ENCODE peak calls at places on chromosomes 7 and 10, in nine cellular contexts. One of them, this sample, is unnamed.

GRCh38 chr10:62919776-62920175 is 103.6 kb upstream of the EGR2 start:
- DNase-seq in Caco-2: no peak
- DNase-seq in GM23248: peak; percentile 67
- DNase-seq in A549: no peak
- DNase-seq in hepatocyte: no peak
- DNase-seq in thoracic aorta: no peak
- DNase-seq in stomach: no peak
- DNase-seq in astrocyte: no peak
- DNase-seq in iPS DF 6.9: no peak
- DNase-seq in this sample: no peak

GRCh38 chr7:66206116-66206908 is 1.2 kb downstream of the TPST1 start:
- DNase-seq in Caco-2: no peak
- DNase-seq in GM23248: peak; percentile 57
- DNase-seq in A549: no peak
- DNase-seq in hepatocyte: no peak
- DNase-seq in thoracic aorta: no peak
- DNase-seq in stomach: no peak
- DNase-seq in astrocyte: peak; percentile 18
- DNase-seq in iPS DF 6.9: no peak
- DNase-seq in this sample: no peak

GRCh38 chr10:124691448-124692435 is 52.4 kb downstream of the FAM53B start:
- DNase-seq in Caco-2: no peak
- DNase-seq in GM23248: no peak
- DNase-seq in A549: no peak
- DNase-seq in hepatocyte: no peak
- DNase-seq in thoracic aorta: no peak
- DNase-seq in stomach: no peak
- DNase-seq in astrocyte: no peak
- DNase-seq in iPS DF 6.9: no peak
- DNase-seq in this sample: no peak

GRCh38 chr10:119388849-119389345 is 153.6 kb downstream of the RGS10 start:
- DNase-seq in Caco-2: no peak
- DNase-seq in GM23248: no peak
- DNase-seq in A549: no peak
- DNase-seq in hepatocyte: no peak
- DNase-seq in thoracic aorta: no peak
- DNase-seq in stomach: no peak
- DNase-seq in astrocyte: no peak
- DNase-seq in iPS DF 6.9: no peak
- DNase-seq in this sample: no peak

GRCh38 chr7:99369767-99370353 is 4.7 kb upstream of the ARPC1B start:
- DNase-seq in Caco-2: no peak
- DNase-seq in GM23248: peak; percentile 44
- DNase-seq in A549: no peak
- DNase-seq in hepatocyte: no peak
- DNase-seq in thoracic aorta: no peak
- DNase-seq in stomach: no peak
- DNase-seq in astrocyte: peak; percentile 42
- DNase-seq in iPS DF 6.9: no peak
- DNase-seq in this sample: no peak

GRCh38 chr10:70363292-70363691 is 19.1 kb downstream of the LRRC20 start:
- DNase-seq in Caco-2: no peak
- DNase-seq in GM23248: no peak
- DNase-seq in A549: no peak
- DNase-seq in hepatocyte: no peak
- DNase-seq in thoracic aorta: no peak
- DNase-seq in stomach: no peak
- DNase-seq in astrocyte: no peak
- DNase-seq in iPS DF 6.9: no peak
- DNase-seq in this sample: no peak

GRCh38 chr10:99457808-99458207 is 27.4 kb upstream of the GOT1 start:
- DNase-seq in Caco-2: no peak
- DNase-seq in GM23248: peak; percentile 24
- DNase-seq in A549: no peak
- DNase-seq in hepatocyte: no peak
- DNase-seq in thoracic aorta: no peak
- DNase-seq in stomach: no peak
- DNase-seq in astrocyte: peak; percentile 34
- DNase-seq in iPS DF 6.9: no peak
- DNase-seq in this sample: no peak

GRCh38 chr7:43584200-43584586 is 1.3 kb downstream of the STK17A start:
- DNase-seq in Caco-2: no peak
- DNase-seq in GM23248: peak; percentile 88
- DNase-seq in A549: peak; percentile 58
- DNase-seq in hepatocyte: peak; percentile 38
- DNase-seq in thoracic aorta: no peak
- DNase-seq in stomach: no peak
- DNase-seq in astrocyte: peak; percentile 71
- DNase-seq in iPS DF 6.9: no peak
- DNase-seq in this sample: no peak

GRCh38 chr10:97195654-97196212 is 10.0 kb upstream of the SLIT1 start:
- DNase-seq in Caco-2: no peak
- DNase-seq in GM23248: no peak
- DNase-seq in A549: no peak
- DNase-seq in hepatocyte: no peak
- DNase-seq in thoracic aorta: no peak
- DNase-seq in stomach: no peak
- DNase-seq in astrocyte: no peak
- DNase-seq in iPS DF 6.9: no peak
- DNase-seq in this sample: no peak

GRCh38 chr10:133257489-133258065 is 19.1 kb downstream of the ADAM8 start:
- DNase-seq in Caco-2: peak; percentile 75
- DNase-seq in GM23248: peak; percentile 29
- DNase-seq in A549: peak; percentile 78
- DNase-seq in hepatocyte: peak; percentile 78
- DNase-seq in thoracic aorta: no peak
- DNase-seq in stomach: peak; percentile 86
- DNase-seq in astrocyte: peak; percentile 18
- DNase-seq in iPS DF 6.9: no peak
- DNase-seq in this sample: peak; percentile 83

GRCh38 chr7:105269397-105269796 is 119.3 kb downstream of the SRPK2 start:
- DNase-seq in Caco-2: no peak
- DNase-seq in GM23248: no peak
- DNase-seq in A549: no peak
- DNase-seq in hepatocyte: no peak
- DNase-seq in thoracic aorta: no peak
- DNase-seq in stomach: no peak
- DNase-seq in astrocyte: no peak
- DNase-seq in iPS DF 6.9: no peak
- DNase-seq in this sample: no peak

GRCh38 chr7:136086712-136087111 is 109.6 kb upstream of the MTPN start:
- DNase-seq in Caco-2: peak; percentile 81
- DNase-seq in GM23248: peak; percentile 87
- DNase-seq in A549: peak; percentile 76
- DNase-seq in hepatocyte: peak; percentile 72
- DNase-seq in thoracic aorta: peak; percentile 8
- DNase-seq in stomach: peak; percentile 44
- DNase-seq in astrocyte: peak; percentile 91
- DNase-seq in iPS DF 6.9: peak; percentile 48
- DNase-seq in this sample: peak; percentile 54

GRCh38 chr10:67520924-67521520 is 175.0 kb downstream of the CTNNA3 start:
- DNase-seq in Caco-2: peak; percentile 56
- DNase-seq in GM23248: peak; percentile 70
- DNase-seq in A549: peak; percentile 65
- DNase-seq in hepatocyte: peak; percentile 76
- DNase-seq in thoracic aorta: no peak
- DNase-seq in stomach: no peak
- DNase-seq in astrocyte: peak; percentile 33
- DNase-seq in iPS DF 6.9: peak; percentile 27
- DNase-seq in this sample: no peak

GRCh38 chr10:11336703-11337102 is 274.7 kb downstream of the USP6NL start:
- DNase-seq in Caco-2: no peak
- DNase-seq in GM23248: peak; percentile 12
- DNase-seq in A549: no peak
- DNase-seq in hepatocyte: no peak
- DNase-seq in thoracic aorta: no peak
- DNase-seq in stomach: no peak
- DNase-seq in astrocyte: no peak
- DNase-seq in iPS DF 6.9: no peak
- DNase-seq in this sample: no peak

GRCh38 chr10:93299606-93300353 is 182.4 kb downstream of the MYOF start:
- DNase-seq in Caco-2: no peak
- DNase-seq in GM23248: no peak
- DNase-seq in A549: no peak
- DNase-seq in hepatocyte: no peak
- DNase-seq in thoracic aorta: no peak
- DNase-seq in stomach: no peak
- DNase-seq in astrocyte: peak; percentile 50
- DNase-seq in iPS DF 6.9: no peak
- DNase-seq in this sample: no peak
- H3K4me3 ChIP-seq in Caco-2: peak overlapping the region; percentile 14
- H3K4me3 ChIP-seq in GM23248: no peak overlapping the region
- H3K4me3 ChIP-seq in A549: no peak overlapping the region
- H3K4me3 ChIP-seq in hepatocyte: no peak overlapping the region
- H3K4me3 ChIP-seq in thoracic aorta: peak overlapping the region; percentile 20
- H3K4me3 ChIP-seq in stomach: no peak overlapping the region
- H3K4me3 ChIP-seq in astrocyte: peak overlapping the region; percentile 26
- H3K4me3 ChIP-seq in iPS DF 6.9: no peak overlapping the region
- H3K4me3 ChIP-seq in this sample: no peak overlapping the region

GRCh38 chr7:131021902-131022301 is 287.9 kb upstream of the KLF14 start:
- DNase-seq in Caco-2: no peak
- DNase-seq in GM23248: no peak
- DNase-seq in A549: no peak
- DNase-seq in hepatocyte: no peak
- DNase-seq in thoracic aorta: no peak
- DNase-seq in stomach: no peak
- DNase-seq in astrocyte: no peak
- DNase-seq in iPS DF 6.9: no peak
- DNase-seq in this sample: no peak

GRCh38 chr7:131021460-131021859 is 287.5 kb upstream of the KLF14 start:
- DNase-seq in Caco-2: no peak
- DNase-seq in GM23248: no peak
- DNase-seq in A549: no peak
- DNase-seq in hepatocyte: no peak
- DNase-seq in thoracic aorta: no peak
- DNase-seq in stomach: no peak
- DNase-seq in astrocyte: no peak
- DNase-seq in iPS DF 6.9: no peak
- DNase-seq in this sample: no peak

GRCh38 chr7:131019351-131019750 is 285.3 kb upstream of the KLF14 start:
- DNase-seq in Caco-2: no peak
- DNase-seq in GM23248: no peak
- DNase-seq in A549: no peak
- DNase-seq in hepatocyte: no peak
- DNase-seq in thoracic aorta: no peak
- DNase-seq in stomach: no peak
- DNase-seq in astrocyte: no peak
- DNase-seq in iPS DF 6.9: no peak
- DNase-seq in this sample: no peak

GRCh38 chr7:131016230-131016629 is 282.2 kb upstream of the KLF14 start:
- DNase-seq in Caco-2: no peak
- DNase-seq in GM23248: peak; percentile 27
- DNase-seq in A549: no peak
- DNase-seq in hepatocyte: no peak
- DNase-seq in thoracic aorta: no peak
- DNase-seq in stomach: no peak
- DNase-seq in astrocyte: no peak
- DNase-seq in iPS DF 6.9: no peak
- DNase-seq in this sample: no peak

GRCh38 chr7:131020759-131021219 is 286.8 kb upstream of the KLF14 start:
- DNase-seq in Caco-2: no peak
- DNase-seq in GM23248: no peak
- DNase-seq in A549: no peak
- DNase-seq in hepatocyte: no peak
- DNase-seq in thoracic aorta: no peak
- DNase-seq in stomach: no peak
- DNase-seq in astrocyte: no peak
- DNase-seq in iPS DF 6.9: no peak
- DNase-seq in this sample: no peak
- H3K4me1 ChIP-seq in Caco-2: peaks cover 4% of the 10 kb centered on the region
- H3K4me1 ChIP-seq in GM23248: peaks cover 9% of the 10 kb centered on the region
- H3K4me1 ChIP-seq in A549: peaks cover 24% of the 10 kb centered on the region
- H3K4me1 ChIP-seq in hepatocyte: no peaks in the 10 kb centered on the region
- H3K4me1 ChIP-seq in thoracic aorta: peaks cover 76% of the 10 kb centered on the region
- H3K4me1 ChIP-seq in stomach: peaks cover 64% of the 10 kb centered on the region
- H3K4me1 ChIP-seq in astrocyte: peaks cover 2% of the 10 kb centered on the region
- H3K4me1 ChIP-seq in iPS DF 6.9: no peaks in the 10 kb centered on the region
- H3K4me1 ChIP-seq in this sample: peaks cover 55% of the 10 kb centered on the region

GRCh38 chr7:130845581-130846085 is 111.6 kb upstream of the KLF14 start:
- DNase-seq in Caco-2: no peak
- DNase-seq in GM23248: peak; percentile 97
- DNase-seq in A549: peak; percentile 79
- DNase-seq in hepatocyte: no peak
- DNase-seq in thoracic aorta: no peak
- DNase-seq in stomach: no peak
- DNase-seq in astrocyte: peak; percentile 85
- DNase-seq in iPS DF 6.9: no peak
- DNase-seq in this sample: no peak
- H3K4me3 ChIP-seq in Caco-2: no peak overlapping the region
- H3K4me3 ChIP-seq in GM23248: peak overlapping the region; percentile 51
- H3K4me3 ChIP-seq in A549: peak overlapping the region; percentile 21
- H3K4me3 ChIP-seq in hepatocyte: no peak overlapping the region
- H3K4me3 ChIP-seq in thoracic aorta: no peak overlapping the region
- H3K4me3 ChIP-seq in stomach: no peak overlapping the region
- H3K4me3 ChIP-seq in astrocyte: no peak overlapping the region
- H3K4me3 ChIP-seq in iPS DF 6.9: no peak overlapping the region
- H3K4me3 ChIP-seq in this sample: no peak overlapping the region

GRCh38 chr10:623477-624311 is 65.8 kb downstream of the DIP2C start:
- DNase-seq in Caco-2: no peak
- DNase-seq in GM23248: no peak
- DNase-seq in A549: no peak
- DNase-seq in hepatocyte: no peak
- DNase-seq in thoracic aorta: no peak
- DNase-seq in stomach: no peak
- DNase-seq in astrocyte: peak; percentile 44
- DNase-seq in iPS DF 6.9: no peak
- DNase-seq in this sample: no peak

GRCh38 chr10:624312-624604 is 65.2 kb downstream of the DIP2C start:
- DNase-seq in Caco-2: no peak
- DNase-seq in GM23248: no peak
- DNase-seq in A549: no peak
- DNase-seq in hepatocyte: no peak
- DNase-seq in thoracic aorta: no peak
- DNase-seq in stomach: no peak
- DNase-seq in astrocyte: no peak
- DNase-seq in iPS DF 6.9: no peak
- DNase-seq in this sample: no peak

GRCh38 chr10:621500-621899 is 68.0 kb downstream of the DIP2C start:
- DNase-seq in Caco-2: no peak
- DNase-seq in GM23248: no peak
- DNase-seq in A549: no peak
- DNase-seq in hepatocyte: no peak
- DNase-seq in thoracic aorta: no peak
- DNase-seq in stomach: no peak
- DNase-seq in astrocyte: no peak
- DNase-seq in iPS DF 6.9: no peak
- DNase-seq in this sample: no peak

GRCh38 chr10:621981-622740 is 67.3 kb downstream of the DIP2C start:
- DNase-seq in Caco-2: no peak
- DNase-seq in GM23248: no peak
- DNase-seq in A549: no peak
- DNase-seq in hepatocyte: no peak
- DNase-seq in thoracic aorta: no peak
- DNase-seq in stomach: no peak
- DNase-seq in astrocyte: no peak
- DNase-seq in iPS DF 6.9: no peak
- DNase-seq in this sample: no peak

DNA sequence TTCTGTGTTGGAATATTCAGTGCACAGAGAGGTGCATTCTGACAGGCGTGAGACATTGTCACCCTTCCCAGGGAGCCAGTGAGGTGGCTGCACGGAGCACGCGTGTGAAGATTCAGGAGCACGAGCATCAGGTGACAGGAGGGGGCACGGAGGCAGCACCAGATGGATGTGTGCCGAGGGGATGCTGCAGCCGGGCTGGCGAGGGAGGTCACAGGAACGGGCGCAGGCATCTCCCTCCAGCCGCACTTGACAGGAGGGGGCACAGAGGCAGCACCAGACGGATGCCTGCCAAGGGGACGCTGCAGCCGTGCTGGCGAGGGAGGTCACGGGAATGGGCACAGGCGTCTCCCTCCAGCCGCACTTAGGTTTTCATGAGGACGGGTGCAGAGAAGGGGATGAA is 66.4 kb downstream of the DIP2C start:
- DNase-seq in Caco-2: no peak
- DNase-seq in GM23248: no peak
- DNase-seq in A549: no peak
- DNase-seq in hepatocyte: no peak
- DNase-seq in thoracic aorta: no peak
- DNase-seq in stomach: no peak
- DNase-seq in astrocyte: no peak
- DNase-seq in iPS DF 6.9: no peak
- DNase-seq in this sample: no peak
- H3K4me1 ChIP-seq in Caco-2: peaks cover 18% of the 10 kb centered on the region
- H3K4me1 ChIP-seq in GM23248: peaks cover 15% of the 10 kb centered on the region
- H3K4me1 ChIP-seq in A549: peaks cover 12% of the 10 kb centered on the region
- H3K4me1 ChIP-seq in hepatocyte: peaks cover 25% of the 10 kb centered on the region
- H3K4me1 ChIP-seq in thoracic aorta: peaks cover 37% of the 10 kb centered on the region
- H3K4me1 ChIP-seq in stomach: peaks cover 70% of the 10 kb centered on the region
- H3K4me1 ChIP-seq in astrocyte: peaks cover 25% of the 10 kb centered on the region
- H3K4me1 ChIP-seq in iPS DF 6.9: peaks cover 6% of the 10 kb centered on the region
- H3K4me1 ChIP-seq in this sample: peaks cover 57% of the 10 kb centered on the region

This sample was measured in tibial artery.